ENCODE peak calls at places on chromosomes 3 and 15, in nine cellular contexts. G is AG09309; N is cardiac fibroblast; E is nephron progenitor cell; Q is CD8-positive, alpha-beta T cell; M is heart left ventricle; B is transverse colon; Y is tibial artery; H is fibroblast of pulmonary artery. V is an unnamed sample.
A peak's percentile ranks its signal among the peaks of the same experiment; 100 is the strongest.

GRCh38 chr15:33857726-33858125 is 110.6 kb upstream of the CHRM5 start:
- DNase-seq in Y (no peak), B (no peak), N (no peak), M (no peak), E (no peak), G (no peak), H (no peak), Q (no peak), V (no peak)

GRCh38 chr3:194161181-194162045 is 25.5 kb downstream of the HES1 start:
- DNase-seq in G (no peak), H (no peak), Q (no peak), B (no peak), E (no peak), M (no peak), N (no peak), Y (no peak), V (no peak)

GRCh38 chr3:37510749-37511148 is 336.4 kb upstream of the LRRFIP2 start:
- DNase-seq in Y (no peak), G (no peak), Q (no peak), B (no peak), M (no peak), N (peak; percentile 6), E (no peak), H (no peak), V (no peak)

GRCh38 chr15:61084502-61084901 is 144.6 kb downstream of the RORA start:
- DNase-seq in N (no peak), H (no peak), B (no peak), G (no peak), E (no peak), Q (no peak), M (no peak), Y (no peak), V (no peak)

GRCh38 chr3:149291178-149291577 is 42.3 kb downstream of the TM4SF18 start:
- DNase-seq in N (peak; percentile 41), H (peak; percentile 29), Y (no peak), E (no peak), G (no peak), B (no peak), M (no peak), Q (no peak), V (no peak)

GRCh38 chr15:52115598-52116427 is 3.2 kb upstream of the BCL2L10 start:
- DNase-seq in Y (no peak), H (no peak), G (no peak), E (no peak), N (no peak), B (no peak), M (no peak), Q (no peak), V (no peak)

GRCh38 chr15:65066001-65066634 is 1.7 kb downstream of the RASL12 start:
- DNase-seq in Y (no peak), G (no peak), Q (no peak), B (no peak), H (peak; percentile 36), E (no peak), N (peak; percentile 49), M (no peak), V (no peak)

GRCh38 chr3:12750223-12750622 is 8.8 kb downstream of the TMEM40 start:
- DNase-seq in B (peak; percentile 11), G (peak; percentile 32), H (peak; percentile 84), E (no peak), Y (no peak), Q (no peak), M (peak; percentile 41), N (peak; percentile 84), V (no peak)

GRCh38 chr15:71844916-71845315 is 34.6 kb downstream of the NR2E3 start:
- DNase-seq in B (no peak), M (no peak), H (no peak), Q (no peak), G (no peak), Y (no peak), N (no peak), E (no peak), V (no peak)

GRCh38 chr3:72086712-72087093 is 301.8 kb upstream of the PROK2 start:
- DNase-seq in G (no peak), H (no peak), B (no peak), Q (no peak), N (no peak), M (no peak), E (no peak), Y (no peak), V (no peak)

GRCh38 chr15:101232677-101233076 is 19.2 kb downstream of the CHSY1 start:
- DNase-seq in M (no peak), G (no peak), Q (no peak), H (no peak), B (no peak), Y (no peak), E (no peak), N (no peak), V (no peak)

GRCh38 chr3:153670577-153670976 is 450.6 kb upstream of the ARHGEF26 start:
- DNase-seq in N (no peak), Y (no peak), M (no peak), G (no peak), B (no peak), H (peak; percentile 4), E (no peak), Q (no peak), V (no peak)

GRCh38 chr3:25508901-25509300 is 80.8 kb downstream of the RARB start:
- DNase-seq in H (peak; percentile 60), E (no peak), B (no peak), Q (no peak), M (no peak), N (peak; percentile 89), G (no peak), Y (no peak), V (no peak)

GRCh38 chr15:25329685-25330084 is 109.1 kb downstream of the UBE3A start:
- DNase-seq in Y (no peak), N (no peak), B (no peak), H (no peak), M (no peak), G (no peak), E (no peak), Q (no peak), V (no peak)

GRCh38 chr3:160755776-160756304 is at the start of gene PPM1L:
- DNase-seq in Q (peak; percentile 60), E (peak; percentile 74), B (peak; percentile 68), N (peak; percentile 44), M (peak; percentile 57), G (no peak), Y (peak; percentile 52), H (peak; percentile 42), V (peak; percentile 59)

GRCh38 chr3:191238321-191238817 is 39.3 kb downstream of the OSTN start:
- DNase-seq in N (peak; percentile 82), B (no peak), E (no peak), H (peak; percentile 88), Q (no peak), M (no peak), Y (no peak), G (no peak), V (no peak)

GRCh38 chr15:57806003-57806402 is 99.5 kb downstream of the POLR2M start:
- DNase-seq in Y (no peak), G (no peak), H (no peak), B (no peak), N (no peak), Q (no peak), M (no peak), E (no peak), V (no peak)

GRCh38 chr3:157204431-157204830 is 44.5 kb upstream of the CCNL1 start:
- DNase-seq in E (no peak), N (peak; percentile 86), Y (no peak), M (no peak), Q (no peak), B (no peak), H (peak; percentile 81), G (peak; percentile 29), V (no peak)

GRCh38 chr3:170809021-170809974 is 60.7 kb downstream of the RPL22L1 start:
- DNase-seq in H (peak; percentile 84), Y (no peak), Q (no peak), E (peak; percentile 34), M (no peak), G (no peak), B (peak; percentile 21), N (peak; percentile 90), V (peak; percentile 6)
- TF ChIP-seq CTCF in H (peak; percentile 86), Y (peak; percentile 33), Q (no peak), E (peak; percentile 49), M (peak; percentile 44), G (peak; percentile 77), B (peak; percentile 27), N (peak; percentile 73), V (peak; percentile 55)

DNA sequence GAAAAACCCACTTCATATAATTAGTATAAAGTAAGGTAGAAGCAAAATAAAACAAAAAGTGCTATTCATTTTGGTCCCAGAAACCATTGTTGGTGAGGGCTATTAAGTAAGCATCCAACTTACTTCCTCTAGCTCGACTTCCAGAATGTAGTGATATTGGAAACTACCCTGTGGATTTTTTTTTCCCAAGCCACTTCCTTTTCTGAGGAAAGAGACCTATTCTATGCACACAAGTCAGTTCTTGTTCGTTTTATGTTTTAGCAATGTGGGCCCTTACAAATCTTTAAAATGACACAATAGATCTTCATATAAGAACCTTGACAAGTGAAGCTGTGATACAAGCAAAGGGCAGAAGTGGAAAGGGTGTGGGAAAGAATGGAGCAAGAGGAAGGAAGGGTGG is 402.0 kb upstream of the TBL1XR1 start:
- DNase-seq in Q (no peak), G (no peak), H (no peak), Y (no peak), M (no peak), N (no peak), B (no peak), E (no peak), V (no peak)
- TF ChIP-seq CTCF in Q (no peak), G (no peak), H (no peak), Y (no peak), M (no peak), N (no peak), B (no peak), E (no peak), V (no peak)

GRCh38 chr3:61858054-61858453 is 296.7 kb downstream of the PTPRG start:
- DNase-seq in H (peak; percentile 74), B (no peak), M (no peak), E (no peak), G (no peak), Q (no peak), N (peak; percentile 60), Y (no peak), V (no peak)
- TF ChIP-seq CTCF in H (peak; percentile 55), B (peak; percentile 32), M (peak; percentile 64), E (peak; percentile 28), G (peak; percentile 45), Q (no peak), N (peak; percentile 48), Y (peak; percentile 41), V (peak; percentile 57)

GRCh38 chr3:195197764-195198423 is 73.1 kb downstream of the XXYLT1 start:
- DNase-seq in M (peak; percentile 1), H (peak; percentile 76), E (no peak), Q (no peak), B (no peak), G (peak; percentile 85), N (peak; percentile 91), Y (no peak), V (no peak)

GRCh38 chr3:195195321-195196209 is 75.4 kb downstream of the XXYLT1 start:
- DNase-seq in Y (no peak), B (no peak), H (no peak), G (no peak), Q (no peak), M (no peak), E (no peak), N (no peak), V (peak; percentile 54)

GRCh38 chr3:195198424-195199346 is 72.3 kb downstream of the XXYLT1 start:
- DNase-seq in Y (no peak), H (no peak), Q (no peak), E (no peak), B (no peak), G (no peak), M (no peak), N (no peak), V (no peak)

GRCh38 chr3:195194559-195195161 is 76.3 kb downstream of the XXYLT1 start:
- DNase-seq in M (no peak), B (no peak), E (no peak), H (no peak), N (no peak), Q (no peak), Y (no peak), G (no peak), V (no peak)

GRCh38 chr3:195196266-195196665 is 74.7 kb downstream of the XXYLT1 start:
- DNase-seq in M (no peak), E (no peak), N (peak; percentile 81), Y (no peak), B (no peak), Q (no peak), H (peak; percentile 62), G (no peak), V (no peak)
- TF ChIP-seq CTCF in M (no peak), E (no peak), N (peak; percentile 15), Y (no peak), B (no peak), Q (no peak), H (peak; percentile 10), G (no peak), V (no peak)